ENCODE peak calls at places on chromosome 14, in six cellular contexts. X is MM.1S, H is right cardiac atrium, Y is GM12864, A is fibroblast of lung, N is dorsolateral prefrontal cortex. G is an unnamed sample.

GRCh38 chr14:89489796-89490506 is 72.9 kb upstream of the FOXN3 start:
- DNase-seq in X (no peak), H (no peak), Y (no peak), A (peak), N (peak), G (no peak)

GRCh38 chr14:95876769-95877490 is at the start of gene TUNAR:
- DNase-seq in X (no peak), H (no peak), Y (no peak), A (no peak), N (no peak), G (no peak)

GRCh38 chr14:67943947-67944346 is 124.4 kb downstream of the RAD51B start:
- DNase-seq in X (peak), H (peak), Y (peak), A (peak), N (no peak), G (peak)

GRCh38 chr14:41280745-41281144 is 325.9 kb upstream of the LRFN5 start:
- DNase-seq in X (no peak), H (no peak), Y (no peak), A (peak), N (no peak), G (no peak)

GRCh38 chr14:93712838-93713724 is 75.2 kb downstream of the PRIMA1 start:
- DNase-seq in X (no peak), H (no peak), Y (no peak), A (no peak), N (peak), G (peak)

GRCh38 chr14:96148631-96149030 is 56.0 kb upstream of the BDKRB2 start:
- DNase-seq in X (no peak), H (no peak), Y (no peak), A (no peak), N (no peak), G (no peak)

GRCh38 chr14:67436006-67436866 is 24.3 kb upstream of the PLEK2 start:
- DNase-seq in X (no peak), H (no peak), Y (no peak), A (no peak), N (no peak), G (no peak)

GRCh38 chr14:63204407-63205280 is at the start of gene RHOJ:
- DNase-seq in X (no peak), H (peak), Y (no peak), A (peak), N (peak), G (no peak)

GRCh38 chr14:106874365-106874764 is 1348.0 kb downstream of the TMEM121 start:
- DNase-seq in X (no peak), H (no peak), Y (no peak), A (no peak), N (no peak), G (no peak)

GRCh38 chr14:85516239-85517112 is 13.5 kb upstream of the FLRT2 start:
- DNase-seq in X (no peak), H (no peak), Y (no peak), A (peak), N (no peak), G (no peak)

GRCh38 chr14:77955816-77956796 is 156.2 kb downstream of the ADCK1 start:
- DNase-seq in X (no peak), H (no peak), Y (no peak), A (no peak), N (no peak), G (no peak)

GRCh38 chr14:53411110-53411509 is 258.0 kb upstream of the DDHD1 start:
- DNase-seq in X (no peak), H (no peak), Y (no peak), A (peak), N (no peak), G (no peak)

GRCh38 chr14:95043732-95044462 is 113.4 kb downstream of the DICER1 start:
- DNase-seq in X (no peak), H (no peak), Y (no peak), A (no peak), N (peak), G (no peak)

GRCh38 chr14:97846156-97846555 is 1049.0 kb downstream of the VRK1 start:
- DNase-seq in X (no peak), H (no peak), Y (no peak), A (no peak), N (no peak), G (no peak)

GRCh38 chr14:22794533-22794932 is 20.7 kb downstream of the SLC7A7 start:
- DNase-seq in X (no peak), H (no peak), Y (peak), A (no peak), N (no peak), G (no peak)

GRCh38 chr14:33404054-33404453 is 465.4 kb downstream of the NPAS3 start:
- DNase-seq in X (no peak), H (no peak), Y (no peak), A (peak), N (no peak), G (peak)

DNA sequence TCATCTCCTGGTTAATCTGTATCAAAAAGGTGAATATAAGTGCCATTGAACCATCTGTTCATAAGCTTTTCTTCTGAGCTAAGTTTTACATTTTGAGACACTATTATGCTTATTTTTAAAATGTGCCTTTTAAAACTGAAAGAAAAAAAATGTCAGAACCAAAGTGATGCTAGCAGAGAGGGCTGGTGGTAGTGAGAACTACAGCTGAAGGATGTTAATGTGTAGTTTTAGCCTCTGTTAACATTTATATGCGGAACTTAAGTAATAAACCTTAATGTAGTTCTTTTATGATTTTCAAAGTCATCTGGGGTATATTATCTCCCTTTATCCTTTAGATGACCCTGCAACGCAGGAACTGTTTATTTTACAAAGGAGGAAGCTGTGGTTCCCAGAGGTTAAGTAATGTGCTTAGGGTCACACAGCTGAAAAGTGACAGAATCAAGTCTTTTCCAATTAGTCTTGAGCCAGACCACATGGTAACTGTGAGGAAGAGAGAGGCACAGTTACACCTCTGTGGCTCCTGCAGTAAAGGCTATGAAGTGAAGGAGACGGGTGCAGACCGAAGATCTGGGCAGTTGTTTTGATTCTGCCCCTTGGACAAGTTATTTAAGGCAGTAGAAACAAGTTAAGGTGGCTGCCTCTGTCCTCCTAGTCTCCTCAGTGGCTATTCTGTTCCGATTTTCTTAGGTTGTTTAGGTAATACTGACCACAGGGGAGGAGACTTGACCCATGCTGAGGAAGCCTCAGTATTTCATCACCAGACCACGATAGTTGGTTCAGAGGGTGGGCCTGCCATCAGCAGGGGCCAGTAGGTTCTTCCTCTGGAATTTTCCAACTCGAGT is 23.9 kb downstream of the GNG2 start:
- DNase-seq in X (no peak), H (no peak), Y (no peak), A (peak), N (no peak), G (no peak)
- H3K4me3 ChIP-seq in X (no peak), H (no peak), Y (no peak), A (no peak), N (no peak), G (no peak)

DNA sequence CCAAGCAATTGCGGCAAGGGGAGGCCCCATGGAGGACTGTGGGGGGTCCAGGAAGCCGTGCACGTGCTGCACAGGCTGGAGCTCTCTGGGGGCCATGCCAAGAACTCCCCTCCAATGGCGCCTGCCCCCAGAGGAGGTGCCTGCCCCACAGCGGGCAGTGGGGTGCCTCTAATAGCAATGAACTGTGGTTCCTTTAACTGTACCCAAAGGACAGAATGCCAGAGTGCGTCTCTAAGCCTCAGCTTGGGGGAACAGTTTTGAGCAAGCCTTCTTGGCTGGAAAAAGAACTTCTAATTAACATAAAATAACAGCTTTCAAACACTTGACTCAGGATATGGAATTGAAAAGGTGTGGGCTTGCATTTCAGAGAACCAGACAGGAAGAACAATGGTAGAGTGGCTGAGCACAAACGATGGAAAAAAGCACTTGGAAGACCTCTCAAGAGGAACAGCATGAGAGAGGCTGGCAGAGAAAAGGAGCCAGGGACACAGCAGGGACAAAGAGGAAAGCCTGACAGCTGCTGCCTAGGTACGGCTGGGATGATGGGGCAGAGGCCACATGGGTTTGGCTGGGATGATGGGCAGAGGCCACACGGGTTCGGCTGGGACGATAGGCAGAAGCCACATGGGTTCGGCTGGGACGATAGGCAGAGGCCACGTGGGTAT is 195.6 kb downstream of the TTC7B start:
- DNase-seq in X (no peak), H (no peak), Y (no peak), A (no peak), N (no peak), G (no peak)
- H3K4me3 ChIP-seq in X (no peak), H (no peak), Y (no peak), A (no peak), N (no peak), G (no peak)

DNA sequence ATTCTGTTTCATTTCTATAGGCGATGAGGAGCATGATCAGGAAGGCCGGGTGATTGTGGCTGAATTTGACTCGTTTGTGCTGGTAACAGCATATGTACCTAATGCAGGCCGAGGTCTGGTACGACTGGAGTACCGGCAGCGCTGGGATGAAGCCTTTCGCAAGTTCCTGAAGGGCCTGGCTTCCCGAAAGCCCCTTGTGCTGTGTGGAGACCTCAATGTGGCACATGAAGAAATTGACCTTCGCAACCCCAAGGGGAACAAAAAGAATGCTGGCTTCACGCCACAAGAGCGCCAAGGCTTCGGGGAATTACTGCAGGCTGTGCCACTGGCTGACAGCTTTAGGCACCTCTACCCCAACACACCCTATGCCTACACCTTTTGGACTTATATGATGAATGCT is 1.9 kb downstream of the APEX1 start:
- DNase-seq in X (no peak), H (no peak), Y (no peak), A (no peak), N (no peak), G (no peak)
- H3K4me3 ChIP-seq in X (no peak), H (no peak), Y (no peak), A (no peak), N (no peak), G (no peak)

GRCh38 chr14:24198845-24199524 is 3.7 kb upstream of the TM9SF1 start:
- DNase-seq in X (no peak), H (no peak), Y (no peak), A (no peak), N (no peak), G (no peak)

GRCh38 chr14:24195186-24196070 is at the start of gene TM9SF1:
- DNase-seq in X (peak), H (peak), Y (peak), A (peak), N (peak), G (peak)

GRCh38 chr14:24196071-24197061 is 1.1 kb upstream of the TM9SF1 start:
- DNase-seq in X (peak), H (no peak), Y (no peak), A (peak), N (no peak), G (no peak)

GRCh38 chr14:24194873-24195185 is 412 bp downstream of the TM9SF1 start:
- DNase-seq in X (no peak), H (no peak), Y (no peak), A (no peak), N (no peak), G (no peak)

GRCh38 chr14:24197066-24197465 is 1.8 kb upstream of the TM9SF1 start:
- DNase-seq in X (no peak), H (no peak), Y (no peak), A (no peak), N (no peak), G (no peak)
- H3K4me3 ChIP-seq in X (peak), H (no peak), Y (peak), A (no peak), N (peak), G (no peak)

GRCh38 chr14:30195946-30196345 is 268.3 kb upstream of the PRKD1 start:
- DNase-seq in X (no peak), H (no peak), Y (no peak), A (peak), N (no peak), G (no peak)
- H3K4me3 ChIP-seq in X (no peak), H (no peak), Y (no peak), A (no peak), N (no peak), G (no peak)

G was measured in kidney epithelial cell.